ENCODE peak calls at places on chromosome 11, in six cellular contexts. One of them, this sample, is unnamed.

GRCh38 chr11:15893080-15893492 is 463.3 kb downstream of the SOX6 start:
- DNase-seq in CD4-positive, CD25-positive, alpha-beta regulatory T cell: no peak
- DNase-seq in NCI-H2081: no peak
- DNase-seq in LHCN-M2: no peak
- DNase-seq in GM04503: peak
- DNase-seq in stomach: no peak
- DNase-seq in this sample: no peak

GRCh38 chr11:47592276-47592675 is 1.9 kb downstream of the C1QTNF4 start:
- DNase-seq in CD4-positive, CD25-positive, alpha-beta regulatory T cell: no peak
- DNase-seq in NCI-H2081: no peak
- DNase-seq in LHCN-M2: no peak
- DNase-seq in GM04503: no peak
- DNase-seq in stomach: no peak
- DNase-seq in this sample: no peak

GRCh38 chr11:1220941-1221721 is 1.7 kb upstream of the MUC5B start:
- DNase-seq in CD4-positive, CD25-positive, alpha-beta regulatory T cell: no peak
- DNase-seq in NCI-H2081: no peak
- DNase-seq in LHCN-M2: no peak
- DNase-seq in GM04503: no peak
- DNase-seq in stomach: no peak
- DNase-seq in this sample: no peak

GRCh38 chr11:119284344-119285157 is 32.4 kb downstream of the MCAM start:
- DNase-seq in CD4-positive, CD25-positive, alpha-beta regulatory T cell: peak
- DNase-seq in NCI-H2081: peak
- DNase-seq in LHCN-M2: peak
- DNase-seq in GM04503: no peak
- DNase-seq in stomach: no peak
- DNase-seq in this sample: peak

GRCh38 chr11:44861829-44862545 is 88.7 kb downstream of the TP53I11 start:
- DNase-seq in CD4-positive, CD25-positive, alpha-beta regulatory T cell: peak
- DNase-seq in NCI-H2081: no peak
- DNase-seq in LHCN-M2: peak
- DNase-seq in GM04503: peak
- DNase-seq in stomach: peak
- DNase-seq in this sample: no peak

GRCh38 chr11:115759622-115760527 is 255.7 kb upstream of the CADM1 start:
- DNase-seq in CD4-positive, CD25-positive, alpha-beta regulatory T cell: no peak
- DNase-seq in NCI-H2081: no peak
- DNase-seq in LHCN-M2: no peak
- DNase-seq in GM04503: no peak
- DNase-seq in stomach: no peak
- DNase-seq in this sample: no peak

GRCh38 chr11:96113100-96113710 is 189.3 kb upstream of the MTMR2 start:
- DNase-seq in CD4-positive, CD25-positive, alpha-beta regulatory T cell: no peak
- DNase-seq in NCI-H2081: no peak
- DNase-seq in LHCN-M2: peak
- DNase-seq in GM04503: no peak
- DNase-seq in stomach: no peak
- DNase-seq in this sample: no peak

GRCh38 chr11:14288189-14288935 is 70.6 kb downstream of the RRAS2 start:
- DNase-seq in CD4-positive, CD25-positive, alpha-beta regulatory T cell: no peak
- DNase-seq in NCI-H2081: no peak
- DNase-seq in LHCN-M2: peak
- DNase-seq in GM04503: peak
- DNase-seq in stomach: no peak
- DNase-seq in this sample: no peak

GRCh38 chr11:103091441-103091809 is 535 bp downstream of the DCUN1D5 start:
- DNase-seq in CD4-positive, CD25-positive, alpha-beta regulatory T cell: no peak
- DNase-seq in NCI-H2081: peak
- DNase-seq in LHCN-M2: peak
- DNase-seq in GM04503: no peak
- DNase-seq in stomach: peak
- DNase-seq in this sample: no peak

GRCh38 chr11:107704432-107704831 is 7.4 kb downstream of the SLN start:
- DNase-seq in CD4-positive, CD25-positive, alpha-beta regulatory T cell: no peak
- DNase-seq in NCI-H2081: no peak
- DNase-seq in LHCN-M2: peak
- DNase-seq in GM04503: peak
- DNase-seq in stomach: no peak
- DNase-seq in this sample: no peak

GRCh38 chr11:126695293-126695692 is 305.3 kb downstream of the KIRREL3 start:
- DNase-seq in CD4-positive, CD25-positive, alpha-beta regulatory T cell: no peak
- DNase-seq in NCI-H2081: no peak
- DNase-seq in LHCN-M2: no peak
- DNase-seq in GM04503: no peak
- DNase-seq in stomach: no peak
- DNase-seq in this sample: no peak

GRCh38 chr11:125084761-125085231 is 21.7 kb downstream of the SLC37A2 start:
- DNase-seq in CD4-positive, CD25-positive, alpha-beta regulatory T cell: no peak
- DNase-seq in NCI-H2081: no peak
- DNase-seq in LHCN-M2: no peak
- DNase-seq in GM04503: no peak
- DNase-seq in stomach: no peak
- DNase-seq in this sample: no peak

GRCh38 chr11:99069831-99070444 is 49.2 kb downstream of the CNTN5 start:
- DNase-seq in CD4-positive, CD25-positive, alpha-beta regulatory T cell: no peak
- DNase-seq in NCI-H2081: peak
- DNase-seq in LHCN-M2: peak
- DNase-seq in GM04503: no peak
- DNase-seq in stomach: no peak
- DNase-seq in this sample: peak

GRCh38 chr11:27116684-27117083 is 76.1 kb downstream of the BBOX1 start:
- DNase-seq in CD4-positive, CD25-positive, alpha-beta regulatory T cell: no peak
- DNase-seq in NCI-H2081: peak
- DNase-seq in LHCN-M2: peak
- DNase-seq in GM04503: peak
- DNase-seq in stomach: no peak
- DNase-seq in this sample: no peak

GRCh38 chr11:115338476-115338875 is 165.7 kb downstream of the CADM1 start:
- DNase-seq in CD4-positive, CD25-positive, alpha-beta regulatory T cell: no peak
- DNase-seq in NCI-H2081: no peak
- DNase-seq in LHCN-M2: no peak
- DNase-seq in GM04503: no peak
- DNase-seq in stomach: no peak
- DNase-seq in this sample: no peak

GRCh38 chr11:62710001-62710345 is 2.5 kb downstream of the GNG3 start:
- DNase-seq in CD4-positive, CD25-positive, alpha-beta regulatory T cell: no peak
- DNase-seq in NCI-H2081: no peak
- DNase-seq in LHCN-M2: peak
- DNase-seq in GM04503: no peak
- DNase-seq in stomach: peak
- DNase-seq in this sample: no peak

GRCh38 chr11:32334822-32335221 is 100.5 kb downstream of the WT1 start:
- DNase-seq in CD4-positive, CD25-positive, alpha-beta regulatory T cell: no peak
- DNase-seq in NCI-H2081: no peak
- DNase-seq in LHCN-M2: no peak
- DNase-seq in GM04503: no peak
- DNase-seq in stomach: no peak
- DNase-seq in this sample: no peak

GRCh38 chr11:8692417-8692816 is 9.8 kb downstream of the RPL27A start:
- DNase-seq in CD4-positive, CD25-positive, alpha-beta regulatory T cell: no peak
- DNase-seq in NCI-H2081: no peak
- DNase-seq in LHCN-M2: no peak
- DNase-seq in GM04503: no peak
- DNase-seq in stomach: no peak
- DNase-seq in this sample: no peak

GRCh38 chr11:124978316-124978715 is 24.3 kb downstream of the CCDC15 start:
- DNase-seq in CD4-positive, CD25-positive, alpha-beta regulatory T cell: no peak
- DNase-seq in NCI-H2081: no peak
- DNase-seq in LHCN-M2: no peak
- DNase-seq in GM04503: no peak
- DNase-seq in stomach: no peak
- DNase-seq in this sample: no peak

GRCh38 chr11:205221-206001 is 1.8 kb downstream of the BET1L start:
- DNase-seq in CD4-positive, CD25-positive, alpha-beta regulatory T cell: no peak
- DNase-seq in NCI-H2081: no peak
- DNase-seq in LHCN-M2: no peak
- DNase-seq in GM04503: no peak
- DNase-seq in stomach: peak
- DNase-seq in this sample: no peak

GRCh38 chr11:3834349-3835099 is 6.2 kb downstream of the RHOG start:
- DNase-seq in CD4-positive, CD25-positive, alpha-beta regulatory T cell: no peak
- DNase-seq in NCI-H2081: no peak
- DNase-seq in LHCN-M2: no peak
- DNase-seq in GM04503: no peak
- DNase-seq in stomach: peak
- DNase-seq in this sample: no peak

GRCh38 chr11:35949242-35949641 is 5.4 kb downstream of the LDLRAD3 start:
- DNase-seq in CD4-positive, CD25-positive, alpha-beta regulatory T cell: no peak
- DNase-seq in NCI-H2081: no peak
- DNase-seq in LHCN-M2: no peak
- DNase-seq in GM04503: no peak
- DNase-seq in stomach: no peak
- DNase-seq in this sample: no peak

This sample was measured in NCI-H748 treated with DMSO at 0.1 percent for 48 hours.